ENCODE peak calls at places on chromosomes 16 and 17, in nine cellular contexts. B is left lung, G is ovary, V is dorsolateral prefrontal cortex, S is epithelial cell of esophagus, Y is mucosa of descending colon, R is fibroblast of lung, Q is OCI-LY7, C is BE2C. F is an unnamed sample.

GRCh38 chr16:81620029-81620428 is 159.1 kb upstream of the PLCG2 start:
- DNase-seq in C (no peak), S (no peak), R (no peak), Q (no peak), B (no peak), V (no peak), G (no peak), Y (no peak), F (no peak)

GRCh38 chr17:44794699-44795413 is 35.2 kb downstream of the GJC1 start:
- DNase-seq in S (peak), Y (no peak), C (no peak), Q (no peak), R (peak), V (no peak), B (no peak), G (no peak), F (peak)

GRCh38 chr16:51134876-51135275 is 16.2 kb downstream of the SALL1 start:
- DNase-seq in B (no peak), R (no peak), Q (no peak), Y (no peak), V (no peak), S (no peak), G (no peak), C (no peak), F (no peak)

GRCh38 chr17:49779730-49780220 is 8.7 kb upstream of the KAT7 start:
- DNase-seq in S (peak), Y (peak), V (no peak), C (peak), B (no peak), G (no peak), R (peak), Q (peak), F (peak)

GRCh38 chr17:81672954-81673353 is 6.4 kb downstream of the CCDC137 start:
- DNase-seq in B (no peak), G (no peak), V (no peak), Q (no peak), S (no peak), C (no peak), R (no peak), Y (no peak), F (no peak)

GRCh38 chr16:66740533-66740932 is 10.9 kb downstream of the DYNC1LI2 start:
- DNase-seq in B (no peak), G (no peak), S (peak), C (no peak), V (no peak), Y (peak), R (peak), Q (no peak), F (no peak)

GRCh38 chr17:15909481-15909991 is 35.4 kb upstream of the ADORA2B start:
- DNase-seq in R (no peak), Y (no peak), B (no peak), Q (no peak), G (no peak), C (no peak), S (no peak), V (no peak), F (no peak)

GRCh38 chr16:16109453-16110110 is 113.7 kb downstream of the ABCC6 start:
- DNase-seq in R (no peak), V (no peak), Y (no peak), B (no peak), G (no peak), Q (no peak), C (no peak), S (no peak), F (no peak)

GRCh38 chr16:57036945-57037344 is 47.6 kb downstream of the NLRC5 start:
- DNase-seq in B (no peak), S (no peak), G (no peak), Y (no peak), R (no peak), V (no peak), Q (no peak), C (no peak), F (no peak)

GRCh38 chr16:28092721-28093382 is 29.3 kb upstream of the GSG1L start:
- DNase-seq in Y (no peak), Q (no peak), S (peak), V (peak), C (no peak), B (no peak), G (no peak), R (no peak), F (no peak)

GRCh38 chr16:28091706-28092105 is 28.2 kb upstream of the GSG1L start:
- DNase-seq in Q (no peak), V (no peak), B (no peak), S (no peak), Y (no peak), C (no peak), R (no peak), G (no peak), F (no peak)

GRCh38 chr16:28089205-28089991 is 25.9 kb upstream of the GSG1L start:
- DNase-seq in Q (no peak), G (no peak), Y (no peak), S (no peak), R (no peak), V (no peak), C (no peak), B (no peak), F (no peak)

GRCh38 chr16:28089992-28090365 is 26.5 kb upstream of the GSG1L start:
- DNase-seq in Q (no peak), V (no peak), Y (no peak), S (no peak), B (no peak), G (no peak), C (no peak), R (no peak), F (no peak)

GRCh38 chr16:28090646-28091377 is 27.3 kb upstream of the GSG1L start:
- DNase-seq in G (no peak), Q (no peak), C (no peak), B (no peak), Y (no peak), R (peak), S (peak), V (no peak), F (no peak)
- TF ChIP-seq CTCF in G (no peak), Q (peak), C (peak), B (no peak), Y (no peak), R (peak), S (peak), V (no peak), F (peak)

DNA sequence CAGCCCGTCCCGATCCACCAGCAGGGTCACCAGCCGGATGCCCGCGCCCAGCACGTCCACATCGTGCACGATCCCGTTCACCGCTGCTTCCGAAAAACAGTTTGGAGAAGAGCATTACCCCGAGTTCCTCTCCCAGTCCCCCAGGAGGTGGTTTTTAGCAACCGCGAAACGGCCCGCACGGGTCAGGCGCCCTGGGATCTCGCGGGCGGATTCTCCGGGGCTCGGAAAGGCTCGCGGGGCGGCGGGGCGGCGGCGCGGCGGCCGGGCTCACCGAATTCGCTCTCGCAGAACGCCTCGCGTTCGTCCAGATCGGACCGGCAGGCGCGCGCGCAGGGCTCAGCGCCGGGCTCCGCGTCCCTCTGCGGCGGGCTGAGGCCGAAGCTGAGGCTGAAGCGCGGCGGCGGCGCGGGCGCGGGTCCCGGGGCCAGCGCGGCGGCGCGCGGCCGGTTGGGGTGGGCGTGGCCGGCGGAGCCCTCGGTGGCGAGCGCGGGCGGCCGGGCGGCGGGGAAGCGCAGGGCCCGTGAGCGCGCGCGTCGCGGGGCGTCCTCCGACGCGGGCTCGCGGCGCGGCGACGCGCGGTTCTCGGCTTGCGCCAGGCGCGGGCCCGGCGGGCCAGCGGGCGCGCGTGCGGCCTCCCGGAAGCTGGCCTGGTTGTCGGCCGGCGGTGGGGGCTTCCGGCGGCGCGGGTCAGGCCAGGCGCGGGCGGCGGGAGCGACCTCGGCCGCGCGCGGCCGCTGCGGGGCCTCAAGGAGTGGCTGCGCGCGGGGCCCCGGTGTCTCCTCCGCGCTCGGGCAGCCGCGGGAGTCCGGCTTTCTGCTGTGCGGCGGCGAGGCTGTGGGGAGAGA is 2.9 kb downstream of the C17orf58 start:
- DNase-seq in Y (peak), B (peak), C (peak), Q (peak), S (peak), G (peak), V (peak), R (peak), F (peak)
- TF ChIP-seq CTCF in Y (no peak), B (no peak), C (no peak), Q (no peak), S (peak), G (no peak), V (no peak), R (peak), F (peak)

DNA sequence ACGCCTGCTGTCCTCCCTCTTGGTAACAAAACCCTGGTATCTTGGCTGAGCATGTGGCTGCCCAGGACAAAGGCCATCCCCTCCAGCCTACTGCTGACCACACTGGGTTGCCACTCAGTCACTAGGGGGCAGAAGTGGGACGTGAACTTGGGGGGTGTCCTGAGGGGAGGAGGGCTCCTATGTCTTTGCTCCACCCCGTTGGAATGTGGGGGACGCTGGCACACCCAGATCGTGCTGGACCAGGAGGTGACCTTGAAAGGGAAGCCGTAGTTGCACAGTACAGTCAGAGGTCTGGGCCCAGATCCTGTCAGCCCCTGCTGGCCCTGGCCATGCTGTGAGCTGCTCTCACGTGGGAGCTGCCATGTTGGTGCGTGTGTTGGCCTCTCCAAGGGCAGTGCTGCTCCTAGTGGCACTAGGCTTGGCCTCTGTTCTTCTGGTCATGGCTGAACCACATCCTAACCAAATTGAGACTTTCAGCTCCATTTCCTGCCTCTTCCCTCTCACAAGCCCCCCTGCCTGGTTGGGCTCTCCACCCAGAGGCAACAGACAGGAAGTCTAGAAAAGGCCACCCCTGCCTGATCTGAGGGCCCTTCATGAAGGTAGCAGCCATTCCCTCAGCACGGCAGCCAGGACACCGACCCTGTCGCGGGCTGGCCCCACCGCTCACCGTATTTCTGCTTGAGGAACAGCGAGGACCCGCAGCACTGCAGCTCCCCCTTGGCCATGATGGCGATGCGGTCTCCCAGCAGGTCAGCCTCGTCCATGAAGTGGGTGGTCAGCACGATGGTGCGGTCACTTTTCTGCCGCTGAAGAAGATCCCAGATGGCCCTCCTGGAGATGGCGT is 29.0 kb upstream of the RNPS1 start:
- DNase-seq in Y (peak), Q (peak), V (no peak), B (peak), S (peak), C (peak), R (peak), G (peak), F (peak)
- TF ChIP-seq CTCF in Y (no peak), Q (peak), V (peak), B (no peak), S (peak), C (peak), R (peak), G (no peak), F (peak)

GRCh38 chr16:86092586-86093480 is 193.9 kb downstream of the IRF8 start:
- DNase-seq in R (no peak), C (no peak), G (no peak), V (peak), S (no peak), Q (no peak), Y (no peak), B (no peak), F (no peak)

GRCh38 chr16:86091976-86092375 is 193.0 kb downstream of the IRF8 start:
- DNase-seq in V (peak), C (no peak), R (no peak), B (no peak), S (no peak), Y (no peak), Q (no peak), G (no peak), F (no peak)

GRCh38 chr16:86095131-86095752 is 196.3 kb downstream of the IRF8 start:
- DNase-seq in Q (no peak), Y (no peak), G (no peak), B (no peak), C (no peak), S (no peak), R (no peak), V (peak), F (no peak)

GRCh38 chr16:86095906-86096485 is 197.0 kb downstream of the IRF8 start:
- DNase-seq in Q (no peak), B (no peak), G (no peak), Y (no peak), C (no peak), V (peak), S (no peak), R (no peak), F (no peak)

GRCh38 chr16:86093801-86094750 is 195.1 kb downstream of the IRF8 start:
- DNase-seq in R (no peak), Y (no peak), S (no peak), B (no peak), C (no peak), G (no peak), V (peak), Q (no peak), F (no peak)
- TF ChIP-seq CTCF in R (peak), Y (no peak), S (no peak), B (no peak), C (peak), G (no peak), V (no peak), Q (peak), F (no peak)

DNA sequence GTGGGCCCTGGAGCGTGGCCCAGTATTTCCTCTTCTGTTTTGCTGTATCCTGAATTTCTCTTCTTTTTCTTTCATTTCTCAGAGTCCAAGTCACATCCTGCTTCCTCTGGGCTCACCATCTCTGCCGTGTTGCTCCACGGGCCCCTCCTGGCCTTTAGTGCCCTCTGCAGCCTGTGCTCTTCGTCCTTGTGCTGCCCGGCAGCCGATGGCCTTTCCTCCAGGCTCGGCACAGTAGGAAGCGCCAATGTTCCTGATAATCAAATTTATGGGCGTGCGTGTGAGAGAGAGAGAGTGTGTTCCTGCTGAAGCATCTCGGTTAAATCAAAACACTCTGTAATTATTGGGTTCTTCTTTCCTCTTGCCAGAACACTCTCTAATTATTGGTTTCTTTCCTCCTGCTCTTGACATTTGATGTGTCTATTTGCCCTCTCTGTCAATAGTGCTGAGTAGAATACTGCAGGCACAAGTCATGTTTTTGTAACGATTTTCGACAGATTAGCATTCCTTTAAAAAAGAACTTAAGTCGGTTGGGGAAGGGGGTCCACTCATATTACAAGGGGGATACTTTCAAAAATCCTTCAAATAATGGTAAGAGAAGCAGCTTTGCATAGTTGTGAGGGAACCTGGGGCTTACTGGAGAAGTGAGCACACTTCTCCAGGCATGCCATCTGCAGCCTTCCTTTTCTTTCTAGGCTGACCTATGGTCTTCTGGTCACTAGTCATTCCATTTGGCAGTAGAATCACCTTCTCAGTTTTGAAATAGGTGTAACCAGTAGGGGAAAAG is 126.6 kb downstream of the RPTOR start:
- DNase-seq in C (no peak), V (no peak), Y (no peak), Q (no peak), S (no peak), B (no peak), R (no peak), G (no peak), F (no peak)
- TF ChIP-seq CTCF in C (no peak), V (no peak), Y (no peak), Q (no peak), S (no peak), B (no peak), R (no peak), G (no peak), F (no peak)

GRCh38 chr17:14201595-14201994 is 35.1 kb downstream of the CDRT15 start:
- DNase-seq in S (no peak), C (no peak), G (no peak), Q (no peak), Y (peak), R (no peak), B (no peak), V (no peak), F (no peak)
- TF ChIP-seq CTCF in S (no peak), C (no peak), G (no peak), Q (no peak), Y (no peak), R (no peak), B (no peak), V (no peak), F (no peak)

GRCh38 chr16:83200005-83200779 is 573.4 kb downstream of the CDH13 start:
- DNase-seq in Y (no peak), B (no peak), Q (peak), C (no peak), G (no peak), S (peak), R (peak), V (peak), F (peak)
- TF ChIP-seq CTCF in Y (no peak), B (no peak), Q (no peak), C (no peak), G (no peak), S (no peak), R (no peak), V (peak), F (no peak)

GRCh38 chr17:59753522-59754467 is 46.3 kb downstream of the VMP1 start:
- DNase-seq in V (no peak), S (peak), B (no peak), Q (peak), C (peak), R (peak), Y (peak), G (no peak), F (peak)
- TF ChIP-seq CTCF in V (peak), S (peak), B (peak), Q (peak), C (peak), R (peak), Y (peak), G (peak), F (peak)

GRCh38 chr17:78953356-78954350 is 26.1 kb downstream of the LGALS3BP start:
- DNase-seq in R (no peak), V (peak), Q (no peak), C (peak), B (no peak), S (no peak), Y (no peak), G (peak), F (no peak)

GRCh38 chr17:78952706-78953105 is 27.0 kb downstream of the LGALS3BP start:
- DNase-seq in Y (no peak), R (no peak), B (no peak), C (no peak), G (peak), V (no peak), S (no peak), Q (no peak), F (no peak)

GRCh38 chr17:78951967-78952551 is 26.9 kb upstream of the TIMP2 start:
- DNase-seq in C (no peak), B (no peak), Q (no peak), S (no peak), G (peak), Y (peak), R (no peak), V (no peak), F (no peak)

GRCh38 chr17:78947235-78948153 is 22.3 kb upstream of the TIMP2 start:
- DNase-seq in Y (peak), R (no peak), G (peak), V (no peak), B (no peak), S (peak), C (no peak), Q (no peak), F (no peak)

DNA sequence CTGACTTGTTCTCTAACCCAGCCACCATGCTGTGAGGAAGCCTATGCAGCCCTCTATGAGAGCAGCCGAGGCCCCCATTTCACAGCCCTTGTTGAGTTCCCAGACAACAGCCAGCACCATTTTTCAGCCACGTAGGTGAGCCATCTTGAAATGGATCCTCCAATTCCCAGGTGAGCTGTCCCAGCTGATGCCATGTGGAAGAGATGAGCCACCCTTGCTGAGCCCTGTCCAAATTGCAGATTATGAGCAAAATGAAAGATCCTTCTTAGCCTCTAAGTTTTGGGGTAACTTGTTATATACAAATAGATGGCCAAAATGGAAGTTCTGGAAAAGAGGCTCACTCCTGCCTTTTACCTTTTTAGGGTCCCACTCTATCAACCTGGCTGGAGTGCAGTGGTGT is 25.7 kb upstream of the TIMP2 start:
- DNase-seq in C (no peak), B (no peak), Q (no peak), S (no peak), G (no peak), R (no peak), Y (no peak), V (no peak), F (no peak)
- TF ChIP-seq CTCF in C (no peak), B (no peak), Q (no peak), S (no peak), G (no peak), R (no peak), Y (no peak), V (no peak), F (no peak)

F was measured in MCF 10A.